ENCODE peak calls at places on chromosomes 4 and X, in four cellular contexts. Q, J, G and F are unnamed samples.
A peak's percentile ranks its signal among the peaks of the same experiment; 100 is the strongest.

GRCh38 chr4:24601121-24601520 is 16.8 kb upstream of the DHX15 start:
- DNase-seq in Q (no peak), J (no peak), G (no peak), F (no peak)

GRCh38 chr4:128589384-128589957 is 220.0 kb upstream of the JADE1 start:
- DNase-seq in Q (no peak), J (no peak), G (no peak), F (peak; percentile 25)

GRCh38 chrX:69237228-69237627 is 72.0 kb upstream of the PJA1 start:
- DNase-seq in Q (no peak), J (no peak), G (peak; percentile 2), F (no peak)

GRCh38 chrX:133881011-133881410 is 104.4 kb downstream of the GPC3 start:
- DNase-seq in Q (no peak), J (no peak), G (no peak), F (no peak)

GRCh38 chr4:110055014-110055768 is 142.5 kb downstream of the EGF start:
- DNase-seq in Q (no peak), J (no peak), G (no peak), F (no peak)

GRCh38 chrX:57211906-57212305 is 74.6 kb upstream of the FAAH2 start:
- DNase-seq in Q (no peak), J (no peak), G (no peak), F (no peak)

GRCh38 chr4:72846280-72847111 is 223.0 kb downstream of the COX18 start:
- DNase-seq in Q (no peak), J (no peak), G (no peak), F (no peak)

GRCh38 chr4:91116861-91117260 is 989.7 kb downstream of the CCSER1 start:
- DNase-seq in Q (no peak), J (no peak), G (no peak), F (no peak)

GRCh38 chr4:139901516-139902327 is 236.1 kb downstream of the MGST2 start:
- DNase-seq in Q (no peak), J (no peak), G (no peak), F (peak; percentile 23)

GRCh38 chrX:126030021-126030420 is 136.1 kb downstream of the DCAF12L2 start:
- DNase-seq in Q (no peak), J (no peak), G (no peak), F (no peak)

GRCh38 chrX:129433945-129434344 is 89.3 kb downstream of the SMARCA1 start:
- DNase-seq in Q (no peak), J (no peak), G (no peak), F (no peak)

GRCh38 chrX:85963736-85964135 is 83.6 kb downstream of the CHM start:
- DNase-seq in Q (no peak), J (no peak), G (no peak), F (no peak)

GRCh38 chr4:150235317-150235716 is 157.1 kb downstream of the DCLK2 start:
- DNase-seq in Q (no peak), J (no peak), G (no peak), F (no peak)

GRCh38 chr4:155529197-155529596 is 137.5 kb upstream of the GUCY1A1 start:
- DNase-seq in Q (no peak), J (no peak), G (no peak), F (no peak)

GRCh38 chrX:38080808-38081207 is 74.5 kb downstream of the SYTL5 start:
- DNase-seq in Q (no peak), J (no peak), G (no peak), F (no peak)

GRCh38 chr4:4284827-4285618 is 4.9 kb downstream of the LYAR start:
- DNase-seq in Q (peak; percentile 73), J (no peak), G (peak; percentile 66), F (no peak)

GRCh38 chr4:65918217-65918616 is 247.9 kb upstream of the EPHA5 start:
- DNase-seq in Q (no peak), J (no peak), G (no peak), F (no peak)

GRCh38 chrX:1453390-1453783 is 678 bp upstream of the ASMTL start:
- DNase-seq in Q (no peak), J (no peak), G (no peak), F (no peak)
- TF ChIP-seq POLR2A in Q (peak; percentile 47), J (peak; percentile 48), G (peak; percentile 47), F (no peak)

GRCh38 chr4:151422862-151423261 is 13.9 kb downstream of the FHIP1A start:
- DNase-seq in Q (no peak), J (no peak), G (no peak), F (no peak)
- H3K4me1 ChIP-seq in Q (no peaks in the 10 kb centered on the region), J (no peaks in the 10 kb centered on the region), G (no peaks in the 10 kb centered on the region), F (no peaks in the 10 kb centered on the region)

GRCh38 chr4:22515145-22515887 is 550 bp downstream of the ADGRA3 start:
- DNase-seq in Q (peak; percentile 78), J (peak; percentile 90), G (peak; percentile 77), F (peak; percentile 73)
- TF ChIP-seq POLR2A in Q (peak; percentile 20), J (no peak), G (no peak), F (peak; percentile 16)

GRCh38 chr4:26028133-26028792 is 114.2 kb downstream of the SMIM20 start:
- DNase-seq in Q (no peak), J (peak; percentile 37), G (no peak), F (no peak)
- H3K4me1 ChIP-seq in Q (peaks cover 4% of the 10 kb centered on the region), J (peaks cover 7% of the 10 kb centered on the region), G (peaks cover under 1% of the 10 kb centered on the region), F (no peaks in the 10 kb centered on the region)

DNA sequence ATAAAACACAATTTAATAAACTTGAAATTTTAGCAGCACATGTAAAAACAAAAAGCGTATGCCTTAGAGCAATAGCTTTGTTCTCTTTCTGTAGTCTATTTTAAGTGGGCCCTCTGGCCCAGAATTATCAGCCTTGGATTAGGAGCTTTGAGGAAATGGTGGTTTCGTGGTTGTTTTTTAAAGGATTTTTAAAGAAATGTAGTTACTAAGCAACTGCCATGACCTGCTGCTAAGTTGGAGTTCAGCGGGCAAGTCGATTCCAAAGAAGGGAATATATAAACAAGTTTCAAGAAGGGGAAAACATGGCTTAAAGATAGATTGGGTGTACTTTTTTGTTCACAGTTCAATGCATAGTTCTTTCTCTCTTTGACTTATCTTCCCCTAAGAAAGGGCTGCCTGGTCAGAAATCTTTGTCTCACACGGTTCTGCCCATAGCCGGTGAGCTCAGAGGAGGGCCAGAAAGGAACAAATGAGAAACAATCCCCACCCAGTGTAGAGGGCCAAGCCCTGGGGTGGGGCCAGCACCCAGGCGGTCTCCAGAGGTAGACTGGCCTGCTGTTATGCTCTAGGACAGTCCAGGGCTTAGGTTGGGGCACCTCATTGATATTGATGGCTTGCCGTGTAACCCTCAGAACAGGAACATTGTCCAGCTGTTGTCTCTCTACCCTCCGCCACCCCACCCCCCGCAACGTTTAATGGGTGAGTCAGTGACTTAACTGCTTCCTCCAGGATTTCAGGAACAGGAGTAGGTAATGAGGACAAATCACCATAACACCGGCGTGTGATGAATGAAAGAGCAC is 32.5 kb downstream of the DLG3 start:
- DNase-seq in Q (peak; percentile 78), J (no peak), G (peak; percentile 81), F (peak; percentile 28)
- TF ChIP-seq POLR2A in Q (peak; percentile 67), J (no peak), G (peak; percentile 46), F (no peak)